ENCODE peak calls at places on chromosomes 13 and 19, in six cellular contexts. X is H9, L is mesendoderm, P is mesenchymal stem cell, C is IMR-90, B is H1. A is an unnamed sample.

GRCh38 chr13:100668408-100668807 is 6.2 kb downstream of the TMTC4 start:
- DNase-seq in X (no peak), L (peak; percentile 31), P (no peak), C (peak; percentile 17), B (no peak), A (no peak)

GRCh38 chr19:17753976-17754375 is 2.7 kb downstream of the FCHO1 start:
- DNase-seq in X (no peak), L (no peak), P (no peak), C (no peak), B (no peak), A (no peak)

GRCh38 chr13:106958690-106959089 is 390.8 kb upstream of the ARGLU1 start:
- DNase-seq in X (no peak), L (no peak), P (no peak), C (no peak), B (no peak), A (no peak)

GRCh38 chr13:98022210-98022609 is 68.7 kb downstream of the IPO5 start:
- DNase-seq in X (no peak), L (peak; percentile 50), P (peak; percentile 85), C (peak; percentile 93), B (no peak), A (no peak)

GRCh38 chr19:5150902-5151741 is 182.2 kb downstream of the KDM4B start:
- DNase-seq in X (peak; percentile 31), L (no peak), P (no peak), C (no peak), B (no peak), A (no peak)

GRCh38 chr19:3683405-3683865 is 16.8 kb downstream of the PIP5K1C start:
- DNase-seq in X (peak; percentile 92), L (peak; percentile 98), P (peak; percentile 90), C (no peak), B (peak; percentile 79), A (no peak)

GRCh38 chr19:46221981-46222610 is 7.4 kb upstream of the IGFL1 start:
- DNase-seq in X (peak; percentile 70), L (peak; percentile 63), P (peak; percentile 15), C (peak; percentile 34), B (no peak), A (no peak)

GRCh38 chr13:32585625-32586021 is 629 bp upstream of the PDS5B start:
- DNase-seq in X (peak; percentile 36), L (peak; percentile 71), P (no peak), C (no peak), B (no peak), A (peak; percentile 26)

GRCh38 chr19:38049105-38049649 is 142.2 kb downstream of the SIPA1L3 start:
- DNase-seq in X (no peak), L (no peak), P (peak; percentile 44), C (no peak), B (no peak), A (no peak)

GRCh38 chr19:814108-815078 is 7.4 kb downstream of the PLPPR3 start:
- DNase-seq in X (no peak), L (no peak), P (no peak), C (no peak), B (no peak), A (no peak)

GRCh38 chr13:113846639-113847318 is 17.1 kb downstream of the GAS6 start:
- DNase-seq in X (peak; percentile 18), L (no peak), P (no peak), C (no peak), B (no peak), A (no peak)

GRCh38 chr13:44411841-44412240 is 38.2 kb downstream of the SERP2 start:
- DNase-seq in X (no peak), L (no peak), P (no peak), C (no peak), B (no peak), A (no peak)

GRCh38 chr19:9966448-9966847 is 30.1 kb upstream of the OLFM2 start:
- DNase-seq in X (peak; percentile 84), L (peak; percentile 47), P (no peak), C (no peak), B (peak; percentile 49), A (no peak)

GRCh38 chr19:55147408-55148251 is 1.4 kb downstream of the TNNT1 start:
- DNase-seq in X (peak; percentile 61), L (peak; percentile 54), P (no peak), C (no peak), B (no peak), A (no peak)

GRCh38 chr13:114161028-114161556 is 18.0 kb upstream of the CFAP97D2 start:
- DNase-seq in X (no peak), L (no peak), P (no peak), C (no peak), B (no peak), A (no peak)

GRCh38 chr13:34462843-34463242 is 479.2 kb upstream of the NBEA start:
- DNase-seq in X (no peak), L (no peak), P (peak; percentile 60), C (peak; percentile 22), B (no peak), A (no peak)

GRCh38 chr13:73767747-73768315 is 366.4 kb downstream of the KLF12 start:
- DNase-seq in X (no peak), L (peak; percentile 74), P (no peak), C (no peak), B (no peak), A (no peak)

GRCh38 chr13:67223742-67224141 is 6.4 kb downstream of the PCDH9 start:
- DNase-seq in X (no peak), L (no peak), P (no peak), C (peak; percentile 32), B (no peak), A (no peak)
- H2BK15ac ChIP-seq in X (no peak overlapping the region), L (no peak overlapping the region), P (no peak overlapping the region), C (no peak overlapping the region), B (no peak overlapping the region), A (no peak overlapping the region)

GRCh38 chr13:20908714-20909497 is 6.4 kb upstream of the XPO4 start:
- DNase-seq in X (no peak), L (no peak), P (no peak), C (no peak), B (no peak), A (no peak)
- H2BK15ac ChIP-seq in X (no peak overlapping the region), L (no peak overlapping the region), P (no peak overlapping the region), C (no peak overlapping the region), B (no peak overlapping the region), A (no peak overlapping the region)

DNA sequence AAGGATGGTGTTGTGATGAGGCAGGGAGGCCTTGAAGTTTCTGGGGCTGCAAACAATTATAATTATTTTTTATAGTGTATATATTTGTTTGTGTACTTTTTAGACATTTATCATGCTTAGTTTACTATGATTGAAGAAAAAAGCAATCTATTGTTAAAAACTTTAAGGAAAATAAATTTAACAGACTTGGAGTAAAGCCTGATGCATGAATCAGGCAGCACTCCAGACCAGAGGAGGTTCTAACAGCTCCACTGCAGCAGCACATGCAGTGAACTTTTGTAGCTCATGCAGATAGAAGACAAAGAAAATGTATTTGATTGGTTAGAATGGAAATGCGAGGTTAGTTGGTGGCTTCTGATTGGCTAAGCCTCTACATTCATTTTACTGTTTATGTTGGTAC is 36.8 kb upstream of the PABPC3 start:
- DNase-seq in X (no peak), L (no peak), P (no peak), C (no peak), B (no peak), A (no peak)
- H2BK15ac ChIP-seq in X (no peak overlapping the region), L (no peak overlapping the region), P (no peak overlapping the region), C (no peak overlapping the region), B (no peak overlapping the region), A (no peak overlapping the region)

GRCh38 chr13:110920038-110920437 is 5.2 kb upstream of the ANKRD10 start:
- DNase-seq in X (no peak), L (no peak), P (no peak), C (no peak), B (no peak), A (no peak)

GRCh38 chr13:110922506-110922905 is 7.6 kb upstream of the ANKRD10 start:
- DNase-seq in X (peak; percentile 28), L (no peak), P (no peak), C (no peak), B (no peak), A (no peak)

GRCh38 chr13:110923086-110923485 is 8.2 kb upstream of the ANKRD10 start:
- DNase-seq in X (peak; percentile 20), L (no peak), P (no peak), C (no peak), B (no peak), A (no peak)

GRCh38 chr13:110921209-110921608 is 6.3 kb upstream of the ANKRD10 start:
- DNase-seq in X (peak; percentile 22), L (no peak), P (no peak), C (no peak), B (no peak), A (no peak)

GRCh38 chr13:110921695-110922094 is 6.8 kb upstream of the ANKRD10 start:
- DNase-seq in X (peak; percentile 22), L (no peak), P (no peak), C (no peak), B (no peak), A (no peak)
- H2BK15ac ChIP-seq in X (no peak overlapping the region), L (no peak overlapping the region), P (no peak overlapping the region), C (no peak overlapping the region), B (no peak overlapping the region), A (no peak overlapping the region)

GRCh38 chr13:38759390-38759789 is 72.5 kb downstream of the FREM2 start:
- DNase-seq in X (no peak), L (no peak), P (no peak), C (no peak), B (no peak), A (no peak)
- H2BK15ac ChIP-seq in X (no peak overlapping the region), L (no peak overlapping the region), P (no peak overlapping the region), C (no peak overlapping the region), B (no peak overlapping the region), A (no peak overlapping the region)